ENCODE peak calls at places on chromosomes 12 and 14, in seven cellular contexts. D is OCI-LY7, B is HCT116, A is SK-N-SH, H is GM23248, F is MM.1S, U is hepatocyte. S is an unnamed sample.

GRCh38 chr14:61577506-61577931 is 117.8 kb upstream of the HIF1A start:
- DNase-seq in D (no peak), B (no peak), A (peak; percentile 69), H (peak; percentile 35), F (no peak), U (no peak), S (no peak)

GRCh38 chr12:64840129-64840528 is 15.7 kb downstream of the TBC1D30 start:
- DNase-seq in D (no peak), B (no peak), A (no peak), H (no peak), F (no peak), U (peak; percentile 23), S (no peak)

GRCh38 chr12:12734561-12735071 is 17.4 kb downstream of the CDKN1B start:
- DNase-seq in D (no peak), B (no peak), A (no peak), H (no peak), F (no peak), U (no peak), S (no peak)

GRCh38 chr12:114681149-114681849 is 2.7 kb downstream of the TBX3 start:
- DNase-seq in D (no peak), B (no peak), A (no peak), H (peak; percentile 80), F (no peak), U (no peak), S (no peak)

GRCh38 chr14:76298896-76299295 is 77.0 kb upstream of the ESRRB start:
- DNase-seq in D (no peak), B (no peak), A (no peak), H (no peak), F (no peak), U (no peak), S (no peak)

GRCh38 chr14:79270361-79270760 is 940.9 kb downstream of the DIO2 start:
- DNase-seq in D (no peak), B (no peak), A (no peak), H (no peak), F (no peak), U (no peak), S (no peak)

GRCh38 chr12:15677207-15677606 is 112.0 kb downstream of the EPS8 start:
- DNase-seq in D (no peak), B (no peak), A (no peak), H (no peak), F (no peak), U (no peak), S (no peak)

GRCh38 chr14:51396222-51396815 is 156.3 kb downstream of the TMX1 start:
- DNase-seq in D (no peak), B (no peak), A (no peak), H (peak; percentile 96), F (no peak), U (no peak), S (no peak)

GRCh38 chr12:124475295-124476010 is 92.0 kb downstream of the NCOR2 start:
- DNase-seq in D (no peak), B (no peak), A (no peak), H (no peak), F (no peak), U (no peak), S (no peak)

GRCh38 chr12:120061815-120062214 is 54.7 kb downstream of the RAB35 start:
- DNase-seq in D (no peak), B (no peak), A (no peak), H (no peak), F (no peak), U (no peak), S (no peak)

GRCh38 chr12:123928274-123928865 is 44.3 kb downstream of the CCDC92 start:
- DNase-seq in D (no peak), B (no peak), A (no peak), H (no peak), F (peak; percentile 57), U (no peak), S (no peak)

GRCh38 chr12:89081709-89082108 is 270.6 kb downstream of the DUSP6 start:
- DNase-seq in D (no peak), B (no peak), A (no peak), H (no peak), F (no peak), U (no peak), S (no peak)

GRCh38 chr14:94177806-94178205 is 3.7 kb downstream of the PPP4R4 start:
- DNase-seq in D (no peak), B (no peak), A (no peak), H (no peak), F (no peak), U (no peak), S (no peak)

GRCh38 chr12:11581179-11581755 is 68.2 kb upstream of the ETV6 start:
- DNase-seq in D (peak; percentile 86), B (peak; percentile 46), A (peak; percentile 51), H (peak; percentile 82), F (peak; percentile 72), U (peak; percentile 84), S (peak; percentile 91)

GRCh38 chr12:111405856-111406473 is at the start of gene SH2B3:
- DNase-seq in D (no peak), B (no peak), A (no peak), H (peak; percentile 89), F (no peak), U (no peak), S (no peak)

GRCh38 chr12:64469455-64470142 is 17.7 kb downstream of the TBK1 start:
- DNase-seq in D (no peak), B (no peak), A (no peak), H (no peak), F (no peak), U (no peak), S (no peak)

GRCh38 chr14:72614365-72614764 is 279.5 kb downstream of the DPF3 start:
- DNase-seq in D (no peak), B (no peak), A (no peak), H (no peak), F (no peak), U (no peak), S (no peak)

GRCh38 chr12:91349451-91349850 is 166.8 kb upstream of the DCN start:
- DNase-seq in D (no peak), B (no peak), A (no peak), H (peak; percentile 59), F (no peak), U (no peak), S (no peak)
- H3K9me2 ChIP-seq in D (no peaks in the 10 kb centered on the region), B (no peaks in the 10 kb centered on the region), A (no peaks in the 10 kb centered on the region), H (no peaks in the 10 kb centered on the region), F (no peaks in the 10 kb centered on the region), U (no peaks in the 10 kb centered on the region), S (no peaks in the 10 kb centered on the region)

GRCh38 chr12:57726151-57726883 is 12.2 kb downstream of the AGAP2 start:
- DNase-seq in D (no peak), B (peak; percentile 72), A (peak; percentile 96), H (peak; percentile 95), F (peak; percentile 72), U (peak; percentile 88), S (no peak)

GRCh38 chr12:57724936-57725740 is 13.4 kb downstream of the AGAP2 start:
- DNase-seq in D (peak; percentile 61), B (no peak), A (no peak), H (no peak), F (no peak), U (peak; percentile 3), S (no peak)

GRCh38 chr12:57727758-57728395 is 10.7 kb downstream of the AGAP2 start:
- DNase-seq in D (no peak), B (no peak), A (no peak), H (no peak), F (no peak), U (no peak), S (no peak)

GRCh38 chr12:57725851-57726150 is 12.7 kb downstream of the AGAP2 start:
- DNase-seq in D (no peak), B (no peak), A (no peak), H (no peak), F (no peak), U (no peak), S (no peak)

DNA sequence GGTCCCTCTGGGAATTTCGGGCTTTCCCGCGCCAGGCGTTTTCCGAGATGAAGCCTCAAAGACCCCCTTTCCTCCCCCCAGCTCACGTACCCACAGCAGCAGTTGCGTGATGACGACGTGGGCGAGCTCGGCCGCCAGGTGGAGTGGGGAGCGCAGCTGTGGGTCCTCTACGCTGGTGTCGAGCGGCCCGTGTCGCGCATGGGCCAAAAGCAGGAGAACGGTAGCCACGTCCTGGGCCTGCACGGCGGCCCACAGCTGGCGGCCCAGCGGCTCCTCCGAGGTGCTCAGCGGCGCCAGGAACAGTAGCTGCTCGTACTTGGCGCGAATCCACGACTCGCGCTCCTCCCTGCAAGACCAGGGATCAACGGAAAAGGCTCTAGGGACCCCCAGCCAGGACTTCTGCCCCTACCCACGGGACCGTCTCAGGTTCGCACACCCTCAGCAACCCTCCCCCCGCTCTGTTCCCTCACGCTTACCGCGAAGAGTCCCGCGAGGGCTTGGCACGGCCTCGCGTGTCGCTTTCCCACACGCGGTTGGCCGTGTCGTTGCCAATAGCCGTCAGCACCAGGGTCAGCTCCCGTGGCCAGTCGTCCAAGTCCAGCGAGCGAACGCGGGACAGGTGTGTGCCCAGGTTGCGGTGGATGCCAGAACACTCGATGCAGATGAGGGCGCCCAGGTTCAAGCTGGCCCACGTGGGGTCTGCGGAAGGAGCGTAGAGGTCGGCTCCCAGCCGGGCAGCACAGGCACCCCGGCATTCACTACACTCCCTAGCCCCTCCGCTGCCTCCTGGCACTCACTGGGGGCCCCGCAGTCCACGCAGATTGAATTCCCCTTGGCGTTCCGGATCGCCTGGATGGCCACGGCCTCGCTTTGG is 11.4 kb downstream of the AGAP2 start:
- DNase-seq in D (no peak), B (no peak), A (no peak), H (peak; percentile 69), F (no peak), U (peak; percentile 46), S (no peak)
- H2AFZ ChIP-seq in D (no peak overlapping the region), B (no peak overlapping the region), A (peak overlapping the region; percentile 89), H (peak overlapping the region; percentile 89), F (no peak overlapping the region), U (peak overlapping the region; percentile 62), S (no peak overlapping the region)

DNA sequence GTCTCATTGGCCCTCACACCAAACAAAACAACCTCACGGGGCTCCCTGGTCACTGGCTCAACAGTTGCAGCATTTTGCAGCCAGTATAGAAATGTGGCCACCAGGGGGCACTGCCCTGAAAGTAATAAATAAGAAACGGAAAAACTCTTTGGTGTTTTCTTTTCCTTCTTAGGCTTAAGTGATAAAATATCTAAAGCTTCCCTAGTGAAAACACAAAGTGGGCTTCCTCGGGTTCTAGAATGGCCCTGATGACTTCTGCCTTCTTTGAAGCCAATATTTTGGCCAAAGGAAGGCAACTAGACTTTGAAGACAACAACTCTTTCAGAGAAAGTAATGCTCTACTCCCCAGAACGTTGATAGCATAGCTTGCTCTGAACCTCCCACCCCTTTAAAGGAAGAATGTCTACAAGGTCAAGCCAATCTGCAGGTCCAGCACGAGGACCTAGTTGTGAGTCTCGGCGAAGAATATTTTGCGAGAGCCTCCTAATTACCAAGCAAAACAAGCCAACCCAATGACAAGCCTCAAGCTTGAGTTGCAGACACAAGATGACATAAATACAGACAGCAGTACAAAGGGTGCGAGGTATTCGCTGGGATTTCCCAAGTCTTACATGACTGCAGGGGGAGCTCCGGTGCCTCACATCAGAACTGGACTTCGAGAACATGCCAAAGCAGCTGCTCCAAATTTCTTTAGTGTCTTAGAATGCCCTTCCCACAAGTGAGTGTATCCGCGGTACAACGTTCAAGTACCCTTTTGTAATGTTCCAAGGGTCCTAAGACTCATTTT is 2.6 kb downstream of the ITPK1 start:
- DNase-seq in D (peak; percentile 87), B (peak; percentile 70), A (peak; percentile 71), H (peak; percentile 89), F (peak; percentile 66), U (peak; percentile 93), S (peak; percentile 93)
- H4K20me1 ChIP-seq in D (peaks cover 3% of the 10 kb centered on the region), B (peaks cover 3% of the 10 kb centered on the region), A (peaks cover 17% of the 10 kb centered on the region), H (no peaks in the 10 kb centered on the region), F (no peaks in the 10 kb centered on the region), U (peaks cover 19% of the 10 kb centered on the region), S (peaks cover 26% of the 10 kb centered on the region)

DNA sequence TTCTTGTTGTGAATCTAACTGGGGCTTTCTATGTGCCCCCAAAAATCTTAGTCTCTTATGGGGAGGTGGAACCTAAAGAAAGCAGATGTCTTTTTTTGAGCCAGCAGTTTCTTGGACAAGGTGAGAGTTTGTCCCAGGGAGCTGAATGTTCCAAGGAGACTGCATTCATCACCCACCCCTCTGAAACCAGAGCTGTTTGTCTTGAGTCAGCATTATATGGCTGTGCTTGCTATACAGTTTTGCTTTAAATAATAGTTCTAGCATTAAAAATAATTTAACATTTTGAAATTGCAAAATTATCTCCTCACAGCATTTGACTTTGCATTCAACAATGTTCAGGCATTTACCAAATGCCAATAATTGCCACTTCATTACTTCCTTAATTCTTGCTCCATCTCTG is 813.3 kb downstream of the BCL11B start:
- DNase-seq in D (no peak), B (no peak), A (no peak), H (no peak), F (no peak), U (no peak), S (no peak)
- H3K9me2 ChIP-seq in D (no peaks in the 10 kb centered on the region), B (no peaks in the 10 kb centered on the region), A (no peaks in the 10 kb centered on the region), H (no peaks in the 10 kb centered on the region), F (no peaks in the 10 kb centered on the region), U (no peaks in the 10 kb centered on the region), S (no peaks in the 10 kb centered on the region)

S was measured in Karpas-422.